ENCODE peak calls at places on chromosomes 12 and 14, in six cellular contexts. O is kidney epithelial cell, V is AG04450, M is left ventricle myocardium inferior, X is fibroblast of pulmonary artery, S is prostate gland. R is an unnamed sample.

GRCh38 chr12:69481133-69481532 is 10.9 kb downstream of the FRS2 start:
- DNase-seq in O (no peak), V (no peak), M (no peak), X (no peak), S (no peak), R (no peak)

GRCh38 chr14:34536951-34537676 is 2.4 kb downstream of the EAPP start:
- DNase-seq in O (peak), V (peak), M (no peak), X (peak), S (no peak), R (no peak)

GRCh38 chr12:92529944-92530343 is 172.8 kb upstream of the PLEKHG7 start:
- DNase-seq in O (no peak), V (no peak), M (no peak), X (no peak), S (no peak), R (no peak)

GRCh38 chr12:69425417-69425816 is 44.8 kb upstream of the FRS2 start:
- DNase-seq in O (no peak), V (no peak), M (no peak), X (no peak), S (no peak), R (no peak)

GRCh38 chr12:56193025-56193578 is 3.8 kb upstream of the SMARCC2 start:
- DNase-seq in O (no peak), V (peak), M (no peak), X (peak), S (peak), R (peak)

GRCh38 chr14:23122086-23122485 is 3.0 kb upstream of the CEBPE start:
- DNase-seq in O (no peak), V (no peak), M (no peak), X (no peak), S (no peak), R (no peak)

GRCh38 chr12:128986957-128987356 is 133.7 kb downstream of the GLT1D1 start:
- DNase-seq in O (no peak), V (no peak), M (no peak), X (no peak), S (no peak), R (no peak)

GRCh38 chr12:42729532-42729895 is 140.0 kb upstream of the PRICKLE1 start:
- DNase-seq in O (no peak), V (no peak), M (no peak), X (no peak), S (peak), R (no peak)

GRCh38 chr14:95531473-95531872 is 3.4 kb upstream of the GLRX5 start:
- DNase-seq in O (no peak), V (peak), M (no peak), X (peak), S (no peak), R (peak)
- H3K4me3 ChIP-seq in O (no peak), V (no peak), M (no peak), X (no peak), S (no peak), R (peak)

GRCh38 chr14:76104802-76105355 is 46.8 kb upstream of the GPATCH2L start:
- DNase-seq in O (no peak), V (no peak), M (no peak), X (no peak), S (no peak), R (no peak)

GRCh38 chr14:76106188-76106587 is 45.5 kb upstream of the GPATCH2L start:
- DNase-seq in O (no peak), V (no peak), M (no peak), X (no peak), S (no peak), R (no peak)

GRCh38 chr14:76113691-76114090 is 38.0 kb upstream of the GPATCH2L start:
- DNase-seq in O (no peak), V (no peak), M (no peak), X (no peak), S (no peak), R (no peak)

GRCh38 chr14:76112889-76113611 is 38.7 kb upstream of the GPATCH2L start:
- DNase-seq in O (no peak), V (no peak), M (no peak), X (no peak), S (no peak), R (no peak)

DNA sequence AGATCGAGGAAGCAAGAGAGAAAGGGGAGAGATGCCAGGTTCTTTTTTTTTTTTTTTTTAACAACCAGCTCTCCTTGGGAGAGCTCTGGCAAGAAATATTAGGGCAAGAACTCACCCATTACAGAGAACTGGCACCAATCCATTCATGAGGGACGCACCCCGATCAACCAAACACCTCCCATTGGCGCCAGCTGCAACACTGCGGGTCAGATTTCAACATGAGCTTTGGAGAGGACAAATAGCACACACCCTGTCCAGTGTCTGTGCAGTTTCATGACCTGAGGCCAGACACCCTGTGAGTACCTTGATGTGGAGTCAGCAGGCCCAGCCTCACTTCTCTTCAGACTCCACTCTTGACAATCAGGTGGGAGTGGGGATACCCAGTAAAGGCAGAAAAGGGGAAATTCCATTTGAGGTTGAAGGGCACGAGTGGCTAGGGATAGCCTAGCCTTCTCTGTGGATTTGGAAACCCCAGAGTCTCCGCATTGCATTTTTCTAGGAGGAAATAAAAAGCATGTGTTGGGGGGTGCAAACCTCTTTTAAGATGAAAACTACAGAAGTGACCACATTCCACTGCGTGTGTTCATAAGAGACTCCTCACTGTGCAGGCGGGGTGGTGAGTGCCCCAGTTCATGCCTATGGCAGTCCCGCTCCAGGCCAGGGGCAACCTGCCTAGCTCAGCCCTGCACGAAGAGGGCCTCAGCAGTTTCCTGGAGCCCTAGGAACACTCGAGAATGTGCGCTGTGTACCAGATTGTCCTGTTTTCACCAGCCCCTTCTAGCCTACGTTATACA is 42.4 kb upstream of the GPATCH2L start:
- DNase-seq in O (no peak), V (no peak), M (no peak), X (no peak), S (no peak), R (peak)
- H3K4me3 ChIP-seq in O (no peak), V (no peak), M (no peak), X (no peak), S (no peak), R (no peak)

GRCh38 chr12:118374126-118374725 is 1.5 kb upstream of the TAOK3 start:
- DNase-seq in O (no peak), V (no peak), M (no peak), X (no peak), S (no peak), R (no peak)

GRCh38 chr12:118373628-118374027 is 921 bp upstream of the TAOK3 start:
- DNase-seq in O (no peak), V (no peak), M (no peak), X (no peak), S (no peak), R (no peak)

GRCh38 chr12:118376089-118377004 is at the start of gene SUDS3:
- DNase-seq in O (no peak), V (peak), M (peak), X (peak), S (peak), R (peak)

GRCh38 chr12:118374909-118375308 is 1.4 kb upstream of the SUDS3 start:
- DNase-seq in O (no peak), V (no peak), M (no peak), X (peak), S (no peak), R (no peak)

DNA sequence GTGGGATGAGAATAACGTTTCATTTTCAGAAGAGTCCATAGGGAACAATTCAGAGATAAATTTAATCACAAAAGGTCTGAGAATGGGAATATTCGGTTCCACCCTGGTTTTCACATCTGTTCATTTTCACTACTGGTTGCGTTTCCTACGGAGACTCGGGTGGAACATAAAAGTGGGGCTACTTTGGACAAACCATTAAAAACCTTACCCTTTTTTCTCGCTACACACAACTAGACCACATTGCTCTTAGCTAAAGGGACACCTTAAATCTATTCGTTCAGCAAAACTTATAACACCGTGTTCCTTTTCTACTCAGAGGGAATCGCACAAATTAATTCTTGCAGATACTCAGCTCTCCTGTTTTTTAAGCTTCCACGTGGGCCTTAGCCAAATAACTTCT is 1.0 kb upstream of the SUDS3 start:
- DNase-seq in O (no peak), V (no peak), M (no peak), X (no peak), S (no peak), R (no peak)
- H3K4me3 ChIP-seq in O (no peak), V (no peak), M (peak), X (no peak), S (no peak), R (peak)

DNA sequence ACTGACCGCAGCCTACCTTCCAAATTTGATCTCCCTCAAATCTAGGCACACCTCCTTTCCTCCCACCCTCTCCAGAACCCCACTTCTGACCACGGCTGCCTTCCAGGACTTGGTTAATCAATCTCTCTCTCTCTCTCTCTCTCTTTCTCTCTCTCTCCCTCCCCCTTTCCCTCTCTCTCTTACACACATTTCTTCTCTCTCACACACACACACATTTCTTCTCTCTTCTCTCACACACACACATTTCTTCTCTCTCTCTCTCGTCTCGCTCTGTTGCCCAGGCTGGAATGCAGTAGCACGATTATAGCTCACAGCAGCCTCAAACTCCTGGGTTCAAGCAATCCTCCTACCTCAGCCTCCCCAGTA is 521 bp upstream of the GMFB start:
- DNase-seq in O (no peak), V (no peak), M (no peak), X (no peak), S (no peak), R (no peak)
- H3K4me3 ChIP-seq in O (peak), V (peak), M (peak), X (peak), S (peak), R (peak)

GRCh38 chr14:21999400-21999799 is 325.8 kb upstream of the OR4E1 start:
- DNase-seq in O (no peak), V (no peak), M (no peak), X (no peak), S (no peak), R (no peak)

GRCh38 chr14:21993837-21994236 is 320.2 kb upstream of the OR4E1 start:
- DNase-seq in O (no peak), V (no peak), M (no peak), X (no peak), S (no peak), R (no peak)

GRCh38 chr14:21993070-21993469 is 319.5 kb upstream of the OR4E1 start:
- DNase-seq in O (no peak), V (no peak), M (no peak), X (no peak), S (no peak), R (no peak)

GRCh38 chr14:21995332-21995731 is 321.7 kb upstream of the OR4E1 start:
- DNase-seq in O (no peak), V (no peak), M (no peak), X (no peak), S (no peak), R (no peak)

GRCh38 chr14:21997300-21997699 is 323.7 kb upstream of the OR4E1 start:
- DNase-seq in O (no peak), V (no peak), M (no peak), X (no peak), S (no peak), R (no peak)
- H3K4me3 ChIP-seq in O (no peak), V (no peak), M (no peak), X (no peak), S (no peak), R (no peak)

R was measured in HFF-Myc.